ENCODE peak calls at places on chromosomes 1 and 21, in five cellular contexts. H is neural progenitor cell, R is HCT116, V is mammary epithelial cell, B is GM23338. W is an unnamed sample. For H3K4me1, the result is how much of the 10 kb centered on the place peaks cover.

GRCh38 chr1:226772456-226773139 is 33.5 kb upstream of the ITPKB start:
- DNase-seq in H (no peak), B (no peak), V (no peak), R (no peak), W (no peak)

GRCh38 chr1:230300322-230301301 is 125.5 kb downstream of the PGBD5 start:
- DNase-seq in B (no peak), R (no peak), V (no peak), H (no peak), W (no peak)

GRCh38 chr1:234331511-234331910 is 41.7 kb upstream of the COA6 start:
- DNase-seq in V (peak), H (no peak), R (no peak), B (no peak), W (no peak)

GRCh38 chr1:18883079-18883478 is 19.3 kb downstream of the ALDH4A1 start:
- DNase-seq in V (no peak), R (no peak), B (no peak), H (no peak), W (no peak)

GRCh38 chr1:22275626-22276395 is 132.9 kb upstream of the WNT4 start:
- DNase-seq in H (peak), B (peak), R (peak), V (peak), W (peak)

GRCh38 chr1:198713081-198713480 is 74.2 kb downstream of the PTPRC start:
- DNase-seq in B (no peak), H (no peak), R (no peak), V (peak), W (no peak)

GRCh38 chr1:152067150-152067549 is 21.7 kb downstream of the TCHHL1 start:
- DNase-seq in V (no peak), B (no peak), H (no peak), R (no peak), W (no peak)

GRCh38 chr1:159914252-159915018 is 10.9 kb downstream of the TAGLN2 start:
- DNase-seq in B (no peak), V (no peak), R (no peak), H (no peak), W (no peak)

GRCh38 chr1:236799001-236799400 is 3.9 kb downstream of the MTR start:
- DNase-seq in B (no peak), H (no peak), R (no peak), V (no peak), W (no peak)

GRCh38 chr1:31027693-31028526 is 37.6 kb downstream of the PUM1 start:
- DNase-seq in H (no peak), B (no peak), R (no peak), V (no peak), W (no peak)

GRCh38 chr1:214418380-214418779 is 133.0 kb downstream of the PTPN14 start:
- DNase-seq in H (no peak), V (no peak), R (no peak), B (no peak), W (no peak)

GRCh38 chr1:16184557-16185303 is 27.7 kb downstream of the ARHGEF19 start:
- DNase-seq in H (no peak), B (no peak), V (peak), R (no peak), W (no peak)

GRCh38 chr1:207672525-207673130 is 27.7 kb downstream of the CR1L start:
- DNase-seq in V (peak), H (peak), B (peak), R (peak), W (peak)

GRCh38 chr1:118154220-118154619 is 30.8 kb downstream of the SPAG17 start:
- DNase-seq in B (no peak), R (no peak), H (peak), V (peak), W (peak)

GRCh38 chr1:221230605-221231004 is 351.4 kb downstream of the HLX start:
- DNase-seq in R (no peak), V (no peak), H (no peak), B (no peak), W (peak)

GRCh38 chr1:38578444-38578951 is 281.1 kb downstream of the RRAGC start:
- DNase-seq in H (peak), V (no peak), B (peak), R (no peak), W (no peak)

GRCh38 chr1:55275976-55276375 is 60.8 kb upstream of the USP24 start:
- DNase-seq in R (no peak), B (no peak), H (no peak), V (peak), W (no peak)

GRCh38 chr1:196538473-196538872 is 69.8 kb downstream of the KCNT2 start:
- DNase-seq in V (no peak), H (peak), B (peak), R (no peak), W (no peak)

GRCh38 chr1:13792429-13792828 is 92.4 kb downstream of the PRDM2 start:
- DNase-seq in R (no peak), H (no peak), B (no peak), V (no peak), W (no peak)

GRCh38 chr1:63746129-63746864 is 27.5 kb upstream of the ROR1 start:
- DNase-seq in V (no peak), B (peak), R (no peak), H (peak), W (peak)

GRCh38 chr1:79646885-79647284 is 640.4 kb upstream of the ADGRL4 start:
- DNase-seq in H (no peak), B (peak), R (no peak), V (no peak), W (peak)

GRCh38 chr1:30081379-30082102 is 641.8 kb downstream of the MATN1 start:
- DNase-seq in R (no peak), B (peak), H (peak), V (no peak), W (no peak)

GRCh38 chr1:38132681-38133080 is 86.1 kb upstream of the POU3F1 start:
- DNase-seq in V (no peak), R (no peak), B (no peak), H (no peak), W (peak)

GRCh38 chr21:36127250-36127904 is 7.5 kb upstream of the CBR3 start:
- DNase-seq in B (no peak), H (no peak), R (no peak), V (no peak), W (no peak)

GRCh38 chr1:21620461-21620860 is 48.7 kb downstream of the RAP1GAP start:
- DNase-seq in B (no peak), V (no peak), H (no peak), R (no peak), W (no peak)

GRCh38 chr1:6448749-6449631 is 17.0 kb downstream of the TNFRSF25 start:
- DNase-seq in H (peak), R (no peak), V (no peak), B (peak), W (no peak)
- TF ChIP-seq EZH2 in H (no peak), R (no peak), V (no peak), B (no peak), W (peak)

GRCh38 chr1:185911978-185912377 is 177.8 kb downstream of the HMCN1 start:
- DNase-seq in R (no peak), H (no peak), B (peak), V (no peak), W (no peak)
- H3K4me1 ChIP-seq in R (under half), H (under half), B (under half), V (under half), W (under half)

DNA sequence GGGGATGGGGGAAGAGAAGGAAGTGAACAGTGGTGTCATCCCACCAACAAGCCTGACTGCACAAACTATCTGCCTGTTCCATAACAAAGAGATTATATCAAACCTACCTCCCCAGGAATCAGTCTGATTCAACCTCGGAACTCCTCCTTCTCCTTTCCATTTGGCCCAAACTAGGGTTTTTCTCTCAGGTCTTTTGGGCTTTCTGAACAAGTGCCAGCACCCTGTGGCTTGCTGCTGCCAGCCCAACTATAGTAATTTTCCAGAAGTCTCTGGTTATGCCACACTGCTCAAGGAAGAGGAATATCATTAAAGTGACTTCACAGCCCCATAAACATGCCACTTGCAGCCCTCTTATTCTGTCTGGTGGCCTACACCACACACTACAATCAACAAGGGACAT is 70.5 kb downstream of the RGS7 start:
- DNase-seq in B (no peak), V (no peak), H (no peak), R (no peak), W (no peak)
- TF ChIP-seq EZH2 in B (no peak), V (no peak), H (no peak), R (no peak), W (no peak)

DNA sequence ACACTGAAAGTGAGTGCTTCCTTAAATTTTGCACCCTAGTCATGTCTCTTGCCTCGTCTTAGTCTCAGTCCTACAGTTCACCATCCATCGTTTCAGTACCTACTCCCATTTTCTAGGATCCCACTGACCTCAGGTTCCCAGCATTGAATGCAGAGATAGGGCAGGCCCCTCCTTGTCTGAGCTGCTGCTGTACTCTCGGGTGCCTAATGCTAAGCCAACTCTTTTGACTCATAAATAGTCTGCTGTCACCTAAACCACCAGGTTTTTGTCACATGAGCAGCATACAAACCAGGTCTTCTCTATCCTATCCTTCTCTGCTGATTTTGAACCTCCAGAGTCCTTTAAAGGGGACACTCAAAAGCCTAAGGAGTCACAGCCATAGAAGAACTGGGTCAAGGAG is 3.0 kb downstream of the ARHGAP30 start:
- DNase-seq in V (no peak), H (no peak), R (no peak), B (no peak), W (no peak)
- H3K4me1 ChIP-seq in V (under half), H (under half), R (under half), B (under half), W (under half)

DNA sequence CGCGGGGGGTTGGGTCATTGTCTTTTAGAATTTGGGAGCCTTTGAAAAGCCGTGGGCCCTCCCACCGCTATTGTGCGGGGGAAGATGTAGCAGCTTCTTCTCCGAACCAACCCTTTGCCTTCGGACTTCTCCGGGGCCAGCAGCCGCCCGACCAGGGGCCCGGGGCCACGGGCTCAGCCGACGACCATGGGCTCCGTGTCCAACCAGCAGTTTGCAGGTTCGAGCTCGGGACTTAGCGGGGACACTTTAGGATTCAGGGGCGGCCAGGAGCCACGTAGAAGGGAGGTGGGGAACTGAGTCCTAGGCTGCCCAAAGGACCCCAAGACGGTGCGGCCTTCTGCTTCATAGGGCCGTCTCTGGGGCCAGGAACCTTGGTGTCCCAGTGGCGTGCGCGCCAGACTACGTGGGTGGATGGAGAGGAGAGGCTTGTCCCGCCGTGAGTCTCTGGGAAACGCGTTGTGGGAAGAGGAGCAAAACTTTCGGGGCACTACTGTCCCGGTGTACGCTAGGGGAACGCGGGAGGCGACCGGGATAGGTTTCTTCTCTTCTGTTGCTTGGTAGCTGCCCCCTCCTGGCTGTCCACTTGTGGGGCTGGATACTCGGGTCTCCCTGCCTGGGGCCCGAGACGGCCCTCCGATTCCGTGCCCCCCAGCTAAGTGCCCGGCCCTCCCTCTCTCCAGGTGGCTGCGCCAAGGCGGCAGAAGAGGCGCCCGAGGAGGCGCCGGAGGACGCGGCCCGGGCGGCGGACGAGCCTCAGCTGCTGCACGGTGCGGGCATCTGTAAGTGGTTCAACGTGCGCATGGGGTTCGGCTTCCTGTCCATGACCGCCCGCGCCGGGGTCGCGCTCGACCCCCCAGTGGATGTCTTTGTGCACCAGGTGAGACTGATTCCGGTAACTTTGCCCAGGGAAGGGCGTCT is at the start of gene LIN28A:
- DNase-seq in B (no peak), H (peak), R (no peak), V (no peak), W (no peak)
- TF ChIP-seq EZH2 in B (no peak), H (no peak), R (no peak), V (peak), W (peak)

W was measured in fibroblast of lung.